ENCODE peak calls at places on chromosomes 13 and 19, in eight cellular contexts. C is breast epithelium; T is pancreas; S is left ventricle myocardium inferior; D is suprapubic skin; E is CD4-positive, alpha-beta memory T cell; W is neuronal stem cell; Y is SK-N-SH. K is an unnamed sample.

GRCh38 chr19:788821-789472 is 8.3 kb upstream of the PTBP1 start:
- DNase-seq in C (no peak), E (no peak), S (no peak), T (peak; percentile 57), W (no peak), D (no peak), Y (peak; percentile 64), K (no peak)

GRCh38 chr13:90769387-90769786 is 578.1 kb upstream of the MIR17HG start:
- DNase-seq in Y (no peak), D (no peak), E (no peak), W (no peak), C (no peak), T (no peak), S (no peak), K (no peak)

GRCh38 chr13:112711528-112712265 is 21.9 kb downstream of the ATP11A start:
- DNase-seq in D (peak; percentile 90), S (peak; percentile 77), W (peak; percentile 91), Y (no peak), E (no peak), T (no peak), C (peak; percentile 74), K (peak; percentile 96)

GRCh38 chr19:43510713-43511112 is 6.2 kb upstream of the PHLDB3 start:
- DNase-seq in Y (no peak), W (no peak), D (no peak), S (no peak), E (no peak), T (no peak), C (no peak), K (no peak)

GRCh38 chr13:100594731-100595130 is 6.1 kb upstream of the GGACT start:
- DNase-seq in S (no peak), Y (no peak), C (no peak), W (no peak), E (no peak), D (no peak), T (no peak), K (no peak)

GRCh38 chr13:50990540-50991506 is 81.2 kb downstream of the RNASEH2B start:
- DNase-seq in S (peak; percentile 50), T (no peak), E (no peak), W (peak; percentile 27), C (no peak), D (no peak), Y (peak; percentile 34), K (no peak)

GRCh38 chr19:1241417-1242095 is at the start of gene ATP5F1D:
- DNase-seq in D (peak; percentile 95), Y (peak; percentile 93), E (peak; percentile 86), S (peak; percentile 96), T (peak; percentile 84), W (peak; percentile 87), C (peak; percentile 91), K (peak; percentile 97)

GRCh38 chr19:6718111-6718740 is 2.2 kb downstream of the C3 start:
- DNase-seq in S (no peak), C (no peak), Y (no peak), D (no peak), E (no peak), W (no peak), T (no peak), K (no peak)

GRCh38 chr13:45974500-45974899 is 78.0 kb downstream of the ZC3H13 start:
- DNase-seq in Y (no peak), S (no peak), C (no peak), E (no peak), W (no peak), D (no peak), T (no peak), K (no peak)

GRCh38 chr13:44299142-44299541 is 74.5 kb upstream of the SERP2 start:
- DNase-seq in Y (no peak), S (no peak), E (no peak), W (no peak), C (no peak), T (no peak), D (no peak), K (no peak)

GRCh38 chr19:31498781-31499180 is 149.5 kb upstream of the TSHZ3 start:
- DNase-seq in D (no peak), T (no peak), W (no peak), C (no peak), S (no peak), Y (no peak), E (no peak), K (peak; percentile 84)

GRCh38 chr13:46613409-46614049 is 60.6 kb downstream of the LRCH1 start:
- DNase-seq in C (no peak), E (no peak), W (no peak), Y (no peak), D (no peak), T (no peak), S (no peak), K (no peak)

GRCh38 chr13:113928701-113929627 is 44.9 kb downstream of the C13orf46 start:
- DNase-seq in D (peak; percentile 87), C (peak; percentile 84), T (peak; percentile 91), Y (peak; percentile 74), W (no peak), S (peak; percentile 90), E (no peak), K (no peak)

GRCh38 chr19:55590621-55591020 is 8.7 kb downstream of the FIZ1 start:
- DNase-seq in D (no peak), E (no peak), C (no peak), W (no peak), Y (no peak), T (no peak), S (no peak), K (no peak)

GRCh38 chr19:45876411-45877197 is 9.3 kb downstream of the IRF2BP1 start:
- DNase-seq in W (no peak), T (peak; percentile 89), D (no peak), E (peak; percentile 18), S (peak; percentile 41), Y (peak; percentile 35), C (peak; percentile 72), K (no peak)

GRCh38 chr19:41426116-41426841 is 895 bp downstream of the B3GNT8 start:
- DNase-seq in E (no peak), S (peak; percentile 27), T (peak; percentile 74), C (no peak), W (no peak), Y (no peak), D (peak; percentile 72), K (no peak)

GRCh38 chr13:111597041-111598017 is 276.9 kb downstream of the TEX29 start:
- DNase-seq in E (no peak), C (no peak), S (no peak), D (peak; percentile 22), Y (no peak), W (no peak), T (no peak), K (no peak)

GRCh38 chr13:110874508-110874960 is 40.3 kb downstream of the ANKRD10 start:
- DNase-seq in T (peak; percentile 89), C (peak; percentile 66), W (peak; percentile 43), D (peak; percentile 90), S (peak; percentile 90), E (no peak), Y (peak; percentile 96), K (no peak)

GRCh38 chr13:51519839-51520238 is 64.4 kb upstream of the WDFY2 start:
- DNase-seq in T (no peak), D (no peak), W (no peak), Y (no peak), S (no peak), C (no peak), E (no peak), K (no peak)

GRCh38 chr19:36113895-36114762 is 546 bp downstream of the POLR2I start:
- DNase-seq in S (no peak), Y (peak; percentile 65), E (no peak), W (no peak), C (peak; percentile 25), T (no peak), D (peak; percentile 80), K (no peak)

GRCh38 chr13:83878691-83879410 is 3.4 kb downstream of the SLITRK1 start:
- DNase-seq in C (no peak), T (peak; percentile 36), W (no peak), Y (no peak), D (no peak), E (no peak), S (no peak), K (no peak)

GRCh38 chr19:38134538-38135149 is 89.4 kb downstream of the DPF1 start:
- DNase-seq in T (no peak), D (no peak), E (peak; percentile 17), W (peak; percentile 49), C (no peak), S (no peak), Y (peak; percentile 65), K (no peak)

GRCh38 chr19:5048091-5048726 is 79.3 kb downstream of the KDM4B start:
- DNase-seq in C (peak; percentile 76), D (peak; percentile 89), E (peak; percentile 36), W (peak; percentile 78), S (peak; percentile 77), Y (peak; percentile 96), T (peak; percentile 92), K (no peak)
- H3K27ac ChIP-seq in C (peak overlapping the region; percentile 29), D (peak overlapping the region; percentile 83), E (no peak overlapping the region), W (no peak overlapping the region), S (no peak overlapping the region), Y (no peak overlapping the region), T (no peak overlapping the region), K (no peak overlapping the region)

DNA sequence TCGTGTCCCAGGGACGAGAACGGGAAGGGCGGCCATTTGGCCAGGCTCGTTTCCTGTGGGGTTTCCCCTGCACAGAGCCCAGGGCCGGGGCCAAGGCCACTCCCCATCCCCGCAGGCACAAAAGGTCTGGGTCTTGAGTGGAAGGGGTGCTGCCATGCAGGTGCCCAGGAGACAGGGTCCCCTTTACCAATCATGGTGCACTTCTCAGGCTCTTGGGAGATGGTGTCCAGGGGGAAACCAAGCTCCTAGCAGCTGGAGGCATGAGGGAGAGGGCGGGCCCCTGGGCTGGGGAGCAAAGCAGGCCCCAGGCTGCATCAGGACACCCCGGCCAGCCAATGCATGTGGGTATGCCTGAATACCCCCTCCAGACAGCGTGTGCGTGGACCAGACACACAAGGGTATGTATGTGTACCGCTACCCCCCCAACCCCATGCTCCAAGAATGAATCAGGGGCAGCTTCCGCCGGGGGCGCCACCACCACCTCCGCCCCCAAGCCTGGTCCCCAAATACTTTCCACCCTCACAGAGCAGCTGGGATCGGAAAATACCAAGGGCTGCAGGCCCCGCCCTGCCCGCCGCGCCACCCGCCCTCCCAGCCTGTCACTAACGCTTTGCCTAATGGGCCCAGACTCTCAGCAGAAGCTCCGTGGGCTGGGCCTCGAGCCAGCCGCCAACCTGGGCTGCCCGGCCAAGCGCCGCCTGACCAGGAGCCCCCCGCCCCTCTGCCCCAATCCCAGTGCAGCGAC is 37.6 kb upstream of the NANOS3 start:
- DNase-seq in Y (peak; percentile 91), T (peak; percentile 86), W (no peak), E (peak; percentile 79), C (peak; percentile 86), D (peak; percentile 94), S (peak; percentile 95), K (peak; percentile 97)
- H3K4me1 ChIP-seq in Y (peaks cover 66% of the 10 kb centered on the region), T (peaks cover 8% of the 10 kb centered on the region), W (peaks cover 24% of the 10 kb centered on the region), E (peaks cover 78% of the 10 kb centered on the region), C (peaks cover 34% of the 10 kb centered on the region), D (peaks cover 75% of the 10 kb centered on the region), S (peaks cover 89% of the 10 kb centered on the region), K (peaks cover 82% of the 10 kb centered on the region)

DNA sequence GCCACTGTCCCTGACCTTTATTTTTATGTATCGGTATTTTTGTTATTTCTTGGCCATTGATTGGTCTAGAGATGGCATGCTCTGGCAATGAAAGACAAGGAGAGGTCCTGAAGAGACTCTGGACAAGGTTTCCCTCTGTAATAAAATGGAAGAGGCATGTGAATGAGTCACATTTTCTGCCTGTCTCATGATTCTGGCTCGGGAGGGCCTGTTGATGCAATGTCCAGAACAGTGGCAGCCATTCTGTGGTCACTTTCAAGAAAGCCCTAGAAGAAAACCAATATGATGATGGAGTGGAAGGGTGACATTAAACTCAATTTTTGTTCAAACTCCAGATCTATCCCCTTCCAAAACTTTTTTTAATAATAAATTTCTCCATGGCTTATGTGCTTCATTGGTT is 2.0 kb upstream of the FPR3 start:
- DNase-seq in Y (no peak), T (no peak), W (no peak), D (no peak), E (no peak), C (no peak), S (no peak), K (no peak)
- H3K27ac ChIP-seq in Y (no peak overlapping the region), T (no peak overlapping the region), W (no peak overlapping the region), D (no peak overlapping the region), E (no peak overlapping the region), C (no peak overlapping the region), S (no peak overlapping the region), K (no peak overlapping the region)

GRCh38 chr19:54465367-54466109 is 2.0 kb upstream of the LENG9 start:
- DNase-seq in D (peak; percentile 71), W (no peak), Y (no peak), S (no peak), T (peak; percentile 76), E (no peak), C (no peak), K (no peak)
- H3K4me1 ChIP-seq in D (peaks cover 57% of the 10 kb centered on the region), W (peaks cover 10% of the 10 kb centered on the region), Y (peaks cover 17% of the 10 kb centered on the region), S (peaks cover 64% of the 10 kb centered on the region), T (peaks cover 36% of the 10 kb centered on the region), E (peaks cover 24% of the 10 kb centered on the region), C (no peaks in the 10 kb centered on the region), K (peaks cover 60% of the 10 kb centered on the region)